ENCODE peak calls at places on chromosomes 1 and 21, in eight cellular contexts. S is aorta, E is lung, M is left lung, Q is body of pancreas, R is SJSA1, V is astrocyte, D is A673. J is an unnamed sample.

GRCh38 chr1:100362821-100363466 is 10.6 kb downstream of the CDC14A start:
- DNase-seq in E (no peak), R (no peak), Q (no peak), V (peak; percentile 14), M (no peak), S (no peak), D (peak; percentile 41), J (no peak)

GRCh38 chr1:63557365-63557987 is 34.2 kb downstream of the EFCAB7 start:
- DNase-seq in V (peak; percentile 6), E (no peak), M (no peak), S (no peak), D (peak; percentile 54), Q (peak; percentile 62), R (no peak), J (no peak)

GRCh38 chr1:204463125-204464060 is 31.2 kb downstream of the PIK3C2B start:
- DNase-seq in D (no peak), E (no peak), R (no peak), M (no peak), S (no peak), Q (no peak), V (no peak), J (no peak)

GRCh38 chr1:24695202-24695974 is 49.9 kb upstream of the CLIC4 start:
- DNase-seq in M (no peak), D (no peak), R (no peak), S (no peak), E (no peak), V (no peak), Q (no peak), J (no peak)

GRCh38 chr1:13956386-13956785 is 256.4 kb downstream of the PRDM2 start:
- DNase-seq in V (no peak), R (no peak), Q (no peak), M (no peak), E (peak; percentile 3), D (peak; percentile 93), S (no peak), J (no peak)

GRCh38 chr1:167862432-167863076 is 51.4 kb downstream of the ADCY10 start:
- DNase-seq in S (no peak), M (no peak), E (no peak), V (peak; percentile 41), R (no peak), Q (no peak), D (no peak), J (no peak)

GRCh38 chr1:39822146-39822545 is 33.5 kb upstream of the BMP8B start:
- DNase-seq in S (no peak), D (no peak), R (no peak), V (peak; percentile 20), Q (no peak), E (no peak), M (no peak), J (no peak)

GRCh38 chr1:92817137-92817697 is 14.6 kb upstream of the RPL5 start:
- DNase-seq in V (no peak), D (no peak), M (no peak), R (no peak), Q (no peak), E (no peak), S (no peak), J (no peak)

GRCh38 chr1:63261736-63262142 is 60.6 kb upstream of the FOXD3 start:
- DNase-seq in S (no peak), Q (no peak), E (no peak), M (no peak), R (no peak), V (no peak), D (no peak), J (no peak)

GRCh38 chr1:68185743-68186142 is 46.6 kb downstream of the WLS start:
- DNase-seq in E (no peak), Q (no peak), S (no peak), R (no peak), D (no peak), M (no peak), V (peak; percentile 16), J (no peak)

GRCh38 chr1:68188060-68188538 is 44.2 kb downstream of the WLS start:
- DNase-seq in V (no peak), M (no peak), E (no peak), S (no peak), D (no peak), Q (no peak), R (no peak), J (no peak)

GRCh38 chr1:68191717-68192116 is 40.6 kb downstream of the WLS start:
- DNase-seq in S (no peak), D (no peak), Q (no peak), M (no peak), V (no peak), E (no peak), R (no peak), J (no peak)

GRCh38 chr1:68183895-68184294 is 48.4 kb downstream of the WLS start:
- DNase-seq in M (no peak), R (no peak), S (no peak), D (no peak), V (no peak), E (no peak), Q (no peak), J (no peak)

GRCh38 chr1:68188644-68189340 is 43.5 kb downstream of the WLS start:
- DNase-seq in E (no peak), D (no peak), R (no peak), V (no peak), S (no peak), Q (no peak), M (no peak), J (no peak)
- H3K27ac ChIP-seq in E (peak overlapping the region; percentile 45), D (no peak overlapping the region), R (peak overlapping the region; percentile 48), V (peak overlapping the region; percentile 75), S (no peak overlapping the region), Q (no peak overlapping the region), M (no peak overlapping the region), J (peak overlapping the region; percentile 46)

DNA sequence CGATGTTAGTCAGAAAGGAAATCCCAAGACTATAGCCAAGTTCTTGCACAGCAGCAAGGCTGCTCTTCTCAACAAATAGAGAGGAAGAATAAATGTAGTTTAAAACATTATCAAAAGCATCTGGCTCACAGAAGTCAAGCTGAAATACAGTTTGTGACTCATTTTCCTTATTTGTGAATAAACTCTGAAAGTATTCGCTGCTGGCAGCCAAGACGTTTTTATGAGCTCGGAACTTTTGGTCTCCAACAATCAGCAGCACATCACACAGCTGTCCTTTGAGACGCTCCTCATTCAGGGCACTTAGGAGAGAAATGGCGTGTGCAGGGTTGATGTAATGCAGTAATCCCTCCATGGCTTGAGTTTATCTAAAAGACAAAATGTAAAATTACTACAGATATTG is 16.4 kb downstream of the ZBTB21 start:
- DNase-seq in M (no peak), R (no peak), D (no peak), V (peak; percentile 79), Q (no peak), S (no peak), E (no peak), J (no peak)
- H3K27ac ChIP-seq in M (peak overlapping the region; percentile 15), R (no peak overlapping the region), D (no peak overlapping the region), V (no peak overlapping the region), Q (no peak overlapping the region), S (no peak overlapping the region), E (no peak overlapping the region), J (no peak overlapping the region)

GRCh38 chr21:46022551-46023107 is 41.1 kb downstream of the COL6A1 start:
- DNase-seq in E (no peak), Q (no peak), D (no peak), V (no peak), S (peak; percentile 74), R (no peak), M (no peak), J (no peak)

GRCh38 chr21:46027855-46028493 is 46.4 kb downstream of the COL6A1 start:
- DNase-seq in S (no peak), Q (no peak), R (no peak), V (peak; percentile 43), E (no peak), M (no peak), D (no peak), J (no peak)

GRCh38 chr21:46023126-46023985 is 41.8 kb downstream of the COL6A1 start:
- DNase-seq in D (no peak), Q (no peak), E (no peak), V (no peak), S (no peak), M (no peak), R (no peak), J (no peak)

GRCh38 chr21:46021978-46022544 is 40.5 kb downstream of the COL6A1 start:
- DNase-seq in S (peak; percentile 80), D (no peak), R (no peak), V (no peak), Q (no peak), M (no peak), E (peak; percentile 27), J (no peak)

DNA sequence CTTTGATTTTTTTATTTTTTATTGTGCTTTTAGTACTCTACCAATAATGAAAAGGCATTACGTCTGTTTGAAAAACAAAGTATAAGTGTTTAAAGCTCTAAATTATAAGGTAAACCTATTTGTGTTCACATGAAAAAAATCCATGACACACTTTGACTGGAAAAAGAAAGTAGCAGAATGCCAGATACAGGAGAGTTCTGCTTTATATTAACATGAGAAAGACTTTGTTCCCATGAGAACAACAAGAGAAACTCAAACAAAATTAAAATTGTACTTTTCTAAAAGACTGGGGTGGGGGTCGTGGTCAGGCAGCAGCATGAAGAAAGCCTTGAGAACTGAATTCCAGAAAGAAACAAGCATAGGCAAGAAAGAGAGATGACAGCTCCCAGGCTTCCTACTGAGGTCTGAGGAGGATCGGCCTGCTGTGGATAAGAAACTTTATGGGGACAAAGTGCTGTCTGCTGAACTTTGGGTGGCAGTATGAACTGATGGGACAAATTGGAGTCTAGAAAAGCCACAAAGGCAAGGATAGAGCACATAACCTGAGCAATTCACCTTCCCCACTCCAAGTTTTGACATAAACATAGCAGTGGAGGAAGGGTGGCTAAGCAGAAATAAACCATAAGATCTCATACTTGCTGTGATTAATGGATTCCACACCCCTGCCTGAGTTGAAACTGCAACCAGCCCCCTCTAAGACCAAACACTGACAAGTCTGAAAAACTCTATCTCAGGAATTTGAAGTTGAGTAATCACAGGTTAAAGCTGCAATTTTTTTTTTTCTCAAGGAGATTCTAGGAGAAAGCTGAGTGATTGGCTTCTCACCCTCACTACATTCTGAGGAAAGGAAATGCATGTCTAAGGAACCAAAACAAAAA is 43.7 kb downstream of the COL6A1 start:
- DNase-seq in R (no peak), Q (no peak), V (peak; percentile 85), E (no peak), S (no peak), D (no peak), M (no peak), J (no peak)
- H3K27ac ChIP-seq in R (no peak overlapping the region), Q (no peak overlapping the region), V (peak overlapping the region; percentile 72), E (no peak overlapping the region), S (no peak overlapping the region), D (no peak overlapping the region), M (no peak overlapping the region), J (no peak overlapping the region)

GRCh38 chr1:31587720-31588423 is 11.6 kb downstream of the TINAGL1 start:
- DNase-seq in E (peak; percentile 69), V (no peak), M (no peak), D (peak; percentile 73), Q (peak; percentile 85), R (peak; percentile 80), S (peak; percentile 90), J (no peak)

GRCh38 chr1:31583995-31584868 is 7.9 kb downstream of the TINAGL1 start:
- DNase-seq in Q (peak; percentile 90), R (peak; percentile 42), E (peak; percentile 68), M (no peak), D (no peak), S (peak; percentile 94), V (no peak), J (no peak)

GRCh38 chr1:31584869-31585735 is 8.8 kb downstream of the TINAGL1 start:
- DNase-seq in D (no peak), V (no peak), M (no peak), E (no peak), Q (no peak), S (no peak), R (no peak), J (no peak)

GRCh38 chr1:31586376-31587327 is 10.3 kb downstream of the TINAGL1 start:
- DNase-seq in Q (no peak), S (no peak), E (no peak), V (no peak), M (no peak), D (no peak), R (no peak), J (no peak)

GRCh38 chr1:31585736-31586365 is 9.5 kb downstream of the TINAGL1 start:
- DNase-seq in Q (no peak), S (no peak), E (no peak), V (no peak), M (no peak), D (no peak), R (no peak), J (no peak)
- H3K27ac ChIP-seq in Q (peak overlapping the region; percentile 67), S (peak overlapping the region; percentile 47), E (peak overlapping the region; percentile 37), V (no peak overlapping the region), M (no peak overlapping the region), D (no peak overlapping the region), R (no peak overlapping the region), J (no peak overlapping the region)